ENCODE peak calls at places on chromosomes 3 and 15, in four cellular contexts. One of them, this sample, is unnamed.

GRCh38 chr3:150216041-150216811 is 191.9 kb upstream of the TSC22D2 start:
- DNase-seq in IMR-90: peak
- DNase-seq in H9: no peak
- DNase-seq in neuronal stem cell: no peak
- DNase-seq in this sample: peak

GRCh38 chr15:38127306-38127731 is 125.3 kb upstream of the SPRED1 start:
- DNase-seq in H9: no peak
- DNase-seq in neuronal stem cell: no peak
- DNase-seq in IMR-90: peak
- DNase-seq in this sample: no peak

GRCh38 chr3:12393894-12394293 is 90.4 kb upstream of the TSEN2 start:
- DNase-seq in H9: no peak
- DNase-seq in neuronal stem cell: no peak
- DNase-seq in IMR-90: peak
- DNase-seq in this sample: no peak

GRCh38 chr3:106167728-106168127 is 298.9 kb upstream of the CBLB start:
- DNase-seq in neuronal stem cell: no peak
- DNase-seq in H9: no peak
- DNase-seq in IMR-90: no peak
- DNase-seq in this sample: no peak

GRCh38 chr3:71210257-71211002 is 373.1 kb downstream of the FOXP1 start:
- DNase-seq in neuronal stem cell: no peak
- DNase-seq in H9: no peak
- DNase-seq in IMR-90: peak
- DNase-seq in this sample: peak

GRCh38 chr15:45337224-45337623 is 41.1 kb downstream of the GATM start:
- DNase-seq in neuronal stem cell: no peak
- DNase-seq in IMR-90: no peak
- DNase-seq in H9: no peak
- DNase-seq in this sample: no peak

GRCh38 chr3:48599077-48599501 is 4.0 kb upstream of the COL7A1 start:
- DNase-seq in neuronal stem cell: no peak
- DNase-seq in IMR-90: no peak
- DNase-seq in H9: no peak
- DNase-seq in this sample: no peak

GRCh38 chr3:59728509-59728908 is 678.7 kb upstream of the CFAP20DC start:
- DNase-seq in H9: no peak
- DNase-seq in neuronal stem cell: no peak
- DNase-seq in IMR-90: no peak
- DNase-seq in this sample: no peak

GRCh38 chr3:141151439-141151838 is 80.2 kb upstream of the PXYLP1 start:
- DNase-seq in neuronal stem cell: no peak
- DNase-seq in IMR-90: no peak
- DNase-seq in H9: no peak
- DNase-seq in this sample: no peak

GRCh38 chr15:95044780-95045417 is 813.5 kb downstream of the MCTP2 start:
- DNase-seq in IMR-90: no peak
- DNase-seq in neuronal stem cell: no peak
- DNase-seq in H9: no peak
- DNase-seq in this sample: peak

GRCh38 chr3:14646589-14647413 is 4.8 kb upstream of the CCDC174 start:
- DNase-seq in IMR-90: no peak
- DNase-seq in neuronal stem cell: no peak
- DNase-seq in H9: peak
- DNase-seq in this sample: peak

GRCh38 chr3:100197876-100198275 is 62.9 kb upstream of the TBC1D23 start:
- DNase-seq in neuronal stem cell: no peak
- DNase-seq in IMR-90: no peak
- DNase-seq in H9: no peak
- DNase-seq in this sample: no peak

GRCh38 chr15:68334661-68335124 is 57.1 kb downstream of the FEM1B start:
- DNase-seq in neuronal stem cell: no peak
- DNase-seq in IMR-90: peak
- DNase-seq in H9: no peak
- DNase-seq in this sample: no peak

GRCh38 chr3:158434412-158435038 is 136.5 kb upstream of the MLF1 start:
- DNase-seq in H9: peak
- DNase-seq in neuronal stem cell: peak
- DNase-seq in IMR-90: peak
- DNase-seq in this sample: peak

GRCh38 chr3:146247906-146248305 is 3.0 kb downstream of the PLSCR4 start:
- DNase-seq in H9: no peak
- DNase-seq in IMR-90: no peak
- DNase-seq in neuronal stem cell: no peak
- DNase-seq in this sample: no peak

GRCh38 chr3:111971533-111971932 is 7.3 kb upstream of the ABHD10 start:
- DNase-seq in neuronal stem cell: no peak
- DNase-seq in IMR-90: no peak
- DNase-seq in H9: no peak
- DNase-seq in this sample: no peak

GRCh38 chr3:59368887-59369286 is 319.1 kb upstream of the CFAP20DC start:
- DNase-seq in neuronal stem cell: no peak
- DNase-seq in H9: no peak
- DNase-seq in IMR-90: no peak
- DNase-seq in this sample: no peak

GRCh38 chr3:136862611-136862951 is 573 bp downstream of the NCK1 start:
- DNase-seq in H9: peak
- DNase-seq in IMR-90: peak
- DNase-seq in neuronal stem cell: no peak
- DNase-seq in this sample: peak

GRCh38 chr3:187255314-187255713 is 36.2 kb downstream of the MASP1 start:
- DNase-seq in IMR-90: no peak
- DNase-seq in H9: no peak
- DNase-seq in neuronal stem cell: no peak
- DNase-seq in this sample: no peak

GRCh38 chr3:98596902-98597500 is 3.6 kb upstream of the CPOX start:
- DNase-seq in H9: no peak
- DNase-seq in IMR-90: peak
- DNase-seq in neuronal stem cell: no peak
- DNase-seq in this sample: no peak

GRCh38 chr15:65310431-65311137 is 6.1 kb downstream of the RNU5B-1 start:
- DNase-seq in IMR-90: peak
- DNase-seq in neuronal stem cell: no peak
- DNase-seq in H9: no peak
- DNase-seq in this sample: no peak

GRCh38 chr15:26889298-26889898 is 22.5 kb downstream of the GABRA5 start:
- DNase-seq in neuronal stem cell: peak
- DNase-seq in IMR-90: peak
- DNase-seq in H9: no peak
- DNase-seq in this sample: peak

GRCh38 chr3:13309004-13309403 is 111.1 kb downstream of the NUP210 start:
- DNase-seq in neuronal stem cell: no peak
- DNase-seq in IMR-90: no peak
- DNase-seq in H9: no peak
- DNase-seq in this sample: no peak

GRCh38 chr3:170865209-170866094 is 4.5 kb downstream of the RPL22L1 start:
- DNase-seq in neuronal stem cell: no peak
- DNase-seq in IMR-90: no peak
- DNase-seq in H9: no peak
- DNase-seq in this sample: peak

GRCh38 chr3:116053017-116053416 is 392.3 kb downstream of the LSAMP start:
- DNase-seq in neuronal stem cell: no peak
- DNase-seq in IMR-90: no peak
- DNase-seq in H9: no peak
- DNase-seq in this sample: no peak

GRCh38 chr3:151639096-151639740 is 94.5 kb upstream of the AADACL2 start:
- DNase-seq in H9: no peak
- DNase-seq in neuronal stem cell: no peak
- DNase-seq in IMR-90: no peak
- DNase-seq in this sample: no peak

GRCh38 chr3:43870844-43871626 is 180.3 kb downstream of the ABHD5 start:
- DNase-seq in IMR-90: no peak
- DNase-seq in neuronal stem cell: no peak
- DNase-seq in H9: peak
- DNase-seq in this sample: peak

GRCh38 chr15:97978408-97979130 is 18.1 kb downstream of the ARRDC4 start:
- DNase-seq in H9: no peak
- DNase-seq in IMR-90: no peak
- DNase-seq in neuronal stem cell: no peak
- DNase-seq in this sample: peak

GRCh38 chr15:97976766-97977503 is 16.4 kb downstream of the ARRDC4 start:
- DNase-seq in IMR-90: no peak
- DNase-seq in H9: no peak
- DNase-seq in neuronal stem cell: no peak
- DNase-seq in this sample: no peak

GRCh38 chr15:97979131-97979502 is 18.6 kb downstream of the ARRDC4 start:
- DNase-seq in H9: no peak
- DNase-seq in IMR-90: no peak
- DNase-seq in neuronal stem cell: no peak
- DNase-seq in this sample: no peak

GRCh38 chr15:97977734-97978133 is 17.2 kb downstream of the ARRDC4 start:
- DNase-seq in H9: no peak
- DNase-seq in IMR-90: no peak
- DNase-seq in neuronal stem cell: no peak
- DNase-seq in this sample: peak

GRCh38 chr15:97976129-97976528 is 15.6 kb downstream of the ARRDC4 start:
- DNase-seq in IMR-90: no peak
- DNase-seq in H9: no peak
- DNase-seq in neuronal stem cell: no peak
- DNase-seq in this sample: no peak
- H3K23ac ChIP-seq in IMR-90: no peak
- H3K23ac ChIP-seq in H9: no peak
- H3K23ac ChIP-seq in neuronal stem cell: no peak
- H3K23ac ChIP-seq in this sample: no peak

DNA sequence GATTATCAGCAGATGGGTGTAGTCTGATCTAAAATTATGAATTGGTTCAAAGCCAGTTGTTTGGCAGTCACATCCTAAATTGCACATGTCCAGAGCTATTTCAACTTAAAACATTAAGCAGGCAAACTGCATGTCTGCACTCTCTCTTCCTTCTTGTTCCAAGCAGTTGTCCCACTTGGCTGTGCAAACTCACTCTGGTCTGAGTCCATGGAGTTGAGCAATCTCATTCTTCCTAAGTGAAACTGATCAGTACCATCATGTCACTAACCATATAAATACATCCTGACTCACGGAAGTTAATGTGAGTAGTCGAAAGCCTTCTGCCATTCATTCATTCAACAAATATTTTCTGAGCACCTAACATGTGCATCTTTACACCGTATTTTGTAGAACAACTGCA is 353.0 kb downstream of the ROBO1 start:
- DNase-seq in neuronal stem cell: no peak
- DNase-seq in H9: no peak
- DNase-seq in IMR-90: peak
- DNase-seq in this sample: no peak
- H3K23ac ChIP-seq in neuronal stem cell: no peak
- H3K23ac ChIP-seq in H9: no peak
- H3K23ac ChIP-seq in IMR-90: no peak
- H3K23ac ChIP-seq in this sample: no peak

GRCh38 chr15:40511472-40512133 is 40.8 kb downstream of the CHST14 start:
- DNase-seq in neuronal stem cell: no peak
- DNase-seq in H9: peak
- DNase-seq in IMR-90: no peak
- DNase-seq in this sample: peak

GRCh38 chr15:40508216-40508615 is 37.4 kb downstream of the CHST14 start:
- DNase-seq in neuronal stem cell: no peak
- DNase-seq in IMR-90: no peak
- DNase-seq in H9: no peak
- DNase-seq in this sample: no peak

GRCh38 chr15:40510201-40510600 is 39.4 kb downstream of the CHST14 start:
- DNase-seq in IMR-90: no peak
- DNase-seq in neuronal stem cell: no peak
- DNase-seq in H9: no peak
- DNase-seq in this sample: peak

GRCh38 chr15:40512440-40512839 is 41.7 kb downstream of the CHST14 start:
- DNase-seq in IMR-90: no peak
- DNase-seq in neuronal stem cell: no peak
- DNase-seq in H9: no peak
- DNase-seq in this sample: no peak

DNA sequence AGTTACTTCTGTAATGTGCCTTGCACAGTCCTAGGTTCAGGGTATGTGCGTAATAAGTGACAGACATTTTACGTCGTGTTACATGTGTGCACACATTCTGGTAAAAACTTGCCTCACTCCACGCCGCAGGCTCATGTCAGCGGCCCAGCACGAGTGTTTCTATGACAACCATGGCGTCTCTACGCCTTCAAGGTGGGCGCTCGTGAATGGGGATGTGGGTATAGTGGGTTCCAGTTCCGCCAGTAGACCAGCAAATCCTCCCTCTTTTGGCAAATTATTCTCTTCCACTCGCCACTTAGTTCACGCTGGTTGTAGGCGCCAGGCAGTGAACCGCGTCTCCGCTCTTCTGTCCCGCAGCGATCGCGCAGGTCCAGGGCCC is 40.3 kb downstream of the CHST14 start:
- DNase-seq in IMR-90: no peak
- DNase-seq in H9: no peak
- DNase-seq in neuronal stem cell: no peak
- DNase-seq in this sample: peak
- H3K23ac ChIP-seq in IMR-90: peak
- H3K23ac ChIP-seq in H9: no peak
- H3K23ac ChIP-seq in neuronal stem cell: peak
- H3K23ac ChIP-seq in this sample: peak

GRCh38 chr15:98883504-98883903 is 124.1 kb downstream of the PGPEP1L start:
- DNase-seq in H9: no peak
- DNase-seq in neuronal stem cell: no peak
- DNase-seq in IMR-90: no peak
- DNase-seq in this sample: no peak

GRCh38 chr15:98888839-98889479 is 118.6 kb downstream of the PGPEP1L start:
- DNase-seq in neuronal stem cell: no peak
- DNase-seq in H9: no peak
- DNase-seq in IMR-90: peak
- DNase-seq in this sample: no peak

GRCh38 chr15:98881526-98882517 is 125.8 kb downstream of the PGPEP1L start:
- DNase-seq in IMR-90: peak
- DNase-seq in neuronal stem cell: no peak
- DNase-seq in H9: no peak
- DNase-seq in this sample: peak

GRCh38 chr15:98887976-98888375 is 119.6 kb downstream of the PGPEP1L start:
- DNase-seq in IMR-90: no peak
- DNase-seq in H9: no peak
- DNase-seq in neuronal stem cell: no peak
- DNase-seq in this sample: no peak

DNA sequence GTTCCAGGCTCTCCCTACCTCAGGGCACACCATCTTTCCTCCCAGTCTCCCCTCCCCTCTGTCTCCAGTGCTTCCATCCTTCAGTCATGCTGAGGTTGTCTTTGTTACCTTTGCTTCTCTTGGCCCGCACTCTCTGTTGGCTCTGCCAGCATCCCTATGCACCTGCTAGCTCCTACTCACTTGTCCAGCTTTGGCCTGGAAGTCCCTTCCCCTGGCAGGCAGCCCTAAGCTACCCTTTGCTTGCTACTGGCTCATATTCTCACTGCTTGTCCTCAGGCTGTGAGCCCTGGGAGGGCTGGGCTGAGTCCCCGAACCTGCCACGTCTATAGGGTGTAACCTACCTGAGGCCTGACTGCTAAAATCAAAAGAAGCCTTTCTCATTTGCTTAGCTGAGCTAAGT is 122.7 kb downstream of the PGPEP1L start:
- DNase-seq in neuronal stem cell: no peak
- DNase-seq in H9: no peak
- DNase-seq in IMR-90: no peak
- DNase-seq in this sample: no peak
- H3K23ac ChIP-seq in neuronal stem cell: no peak
- H3K23ac ChIP-seq in H9: no peak
- H3K23ac ChIP-seq in IMR-90: peak
- H3K23ac ChIP-seq in this sample: no peak

This sample was measured in mesendoderm.